ENCODE peak calls at places on chromosome 13, in ten cellular contexts. One of them, this sample, is unnamed.

GRCh38 chr13:35720690-35721554 is 244.4 kb upstream of the MAB21L1 start:
- DNase-seq in psoas muscle: peak
- DNase-seq in CD4-positive, alpha-beta T cell: peak
- DNase-seq in mesendoderm: peak
- DNase-seq in IMR-90: peak
- DNase-seq in upper lobe of left lung: peak
- DNase-seq in DND-41: peak
- DNase-seq in transverse colon: peak
- DNase-seq in right lobe of liver: peak
- DNase-seq in PC-9: no peak
- DNase-seq in this sample: peak

GRCh38 chr13:97028441-97029299 is 34.4 kb upstream of the OXGR1 start:
- DNase-seq in mesendoderm: peak
- DNase-seq in transverse colon: peak
- DNase-seq in CD4-positive, alpha-beta T cell: peak
- DNase-seq in upper lobe of left lung: peak
- DNase-seq in psoas muscle: peak
- DNase-seq in PC-9: peak
- DNase-seq in right lobe of liver: peak
- DNase-seq in IMR-90: peak
- DNase-seq in DND-41: peak
- DNase-seq in this sample: peak

GRCh38 chr13:114077938-114078335 is 54.5 kb downstream of the RASA3 start:
- DNase-seq in DND-41: no peak
- DNase-seq in upper lobe of left lung: no peak
- DNase-seq in transverse colon: no peak
- DNase-seq in CD4-positive, alpha-beta T cell: no peak
- DNase-seq in right lobe of liver: peak
- DNase-seq in IMR-90: peak
- DNase-seq in PC-9: no peak
- DNase-seq in mesendoderm: peak
- DNase-seq in psoas muscle: peak
- DNase-seq in this sample: peak

GRCh38 chr13:32545083-32545482 is 6.5 kb upstream of the N4BP2L2 start:
- DNase-seq in DND-41: no peak
- DNase-seq in transverse colon: no peak
- DNase-seq in CD4-positive, alpha-beta T cell: no peak
- DNase-seq in right lobe of liver: no peak
- DNase-seq in PC-9: no peak
- DNase-seq in psoas muscle: no peak
- DNase-seq in IMR-90: no peak
- DNase-seq in upper lobe of left lung: no peak
- DNase-seq in mesendoderm: no peak
- DNase-seq in this sample: no peak

GRCh38 chr13:26246154-26246553 is 7.8 kb upstream of the CDK8 start:
- DNase-seq in transverse colon: no peak
- DNase-seq in psoas muscle: no peak
- DNase-seq in CD4-positive, alpha-beta T cell: no peak
- DNase-seq in IMR-90: peak
- DNase-seq in DND-41: no peak
- DNase-seq in right lobe of liver: no peak
- DNase-seq in mesendoderm: peak
- DNase-seq in PC-9: no peak
- DNase-seq in upper lobe of left lung: no peak
- DNase-seq in this sample: no peak

GRCh38 chr13:40668335-40668734 is 1.9 kb upstream of the FOXO1 start:
- DNase-seq in PC-9: no peak
- DNase-seq in mesendoderm: peak
- DNase-seq in CD4-positive, alpha-beta T cell: peak
- DNase-seq in IMR-90: no peak
- DNase-seq in DND-41: peak
- DNase-seq in right lobe of liver: no peak
- DNase-seq in psoas muscle: peak
- DNase-seq in transverse colon: peak
- DNase-seq in upper lobe of left lung: peak
- DNase-seq in this sample: no peak

GRCh38 chr13:31476266-31476665 is 263.1 kb upstream of the RXFP2 start:
- DNase-seq in PC-9: no peak
- DNase-seq in CD4-positive, alpha-beta T cell: no peak
- DNase-seq in right lobe of liver: no peak
- DNase-seq in upper lobe of left lung: no peak
- DNase-seq in psoas muscle: no peak
- DNase-seq in IMR-90: peak
- DNase-seq in mesendoderm: peak
- DNase-seq in transverse colon: no peak
- DNase-seq in DND-41: no peak
- DNase-seq in this sample: no peak

GRCh38 chr13:111898956-111899713 is 167.8 kb upstream of the SOX1 start:
- DNase-seq in upper lobe of left lung: no peak
- DNase-seq in CD4-positive, alpha-beta T cell: no peak
- DNase-seq in transverse colon: no peak
- DNase-seq in mesendoderm: no peak
- DNase-seq in right lobe of liver: peak
- DNase-seq in DND-41: no peak
- DNase-seq in psoas muscle: no peak
- DNase-seq in IMR-90: no peak
- DNase-seq in PC-9: no peak
- DNase-seq in this sample: no peak

GRCh38 chr13:98216135-98216565 is 39.1 kb upstream of the RNF113B start:
- DNase-seq in upper lobe of left lung: peak
- DNase-seq in right lobe of liver: no peak
- DNase-seq in DND-41: no peak
- DNase-seq in transverse colon: no peak
- DNase-seq in IMR-90: peak
- DNase-seq in CD4-positive, alpha-beta T cell: no peak
- DNase-seq in psoas muscle: peak
- DNase-seq in mesendoderm: peak
- DNase-seq in PC-9: peak
- DNase-seq in this sample: peak

GRCh38 chr13:113947321-113948033 is 26.4 kb downstream of the C13orf46 start:
- DNase-seq in IMR-90: peak
- DNase-seq in CD4-positive, alpha-beta T cell: no peak
- DNase-seq in upper lobe of left lung: no peak
- DNase-seq in transverse colon: peak
- DNase-seq in psoas muscle: peak
- DNase-seq in mesendoderm: peak
- DNase-seq in PC-9: no peak
- DNase-seq in right lobe of liver: no peak
- DNase-seq in DND-41: no peak
- DNase-seq in this sample: peak

GRCh38 chr13:102729560-102730275 is 34.9 kb upstream of the METTL21C start:
- DNase-seq in mesendoderm: no peak
- DNase-seq in PC-9: peak
- DNase-seq in CD4-positive, alpha-beta T cell: no peak
- DNase-seq in DND-41: no peak
- DNase-seq in transverse colon: no peak
- DNase-seq in IMR-90: peak
- DNase-seq in upper lobe of left lung: no peak
- DNase-seq in psoas muscle: no peak
- DNase-seq in right lobe of liver: no peak
- DNase-seq in this sample: no peak

GRCh38 chr13:26202365-26202972 is 19.6 kb downstream of the RNF6 start:
- DNase-seq in CD4-positive, alpha-beta T cell: no peak
- DNase-seq in mesendoderm: no peak
- DNase-seq in IMR-90: peak
- DNase-seq in psoas muscle: no peak
- DNase-seq in PC-9: no peak
- DNase-seq in transverse colon: no peak
- DNase-seq in upper lobe of left lung: no peak
- DNase-seq in DND-41: no peak
- DNase-seq in right lobe of liver: no peak
- DNase-seq in this sample: no peak

GRCh38 chr13:30803791-30804190 is 68.4 kb downstream of the ALOX5AP start:
- DNase-seq in transverse colon: no peak
- DNase-seq in psoas muscle: no peak
- DNase-seq in CD4-positive, alpha-beta T cell: no peak
- DNase-seq in upper lobe of left lung: no peak
- DNase-seq in mesendoderm: no peak
- DNase-seq in PC-9: no peak
- DNase-seq in DND-41: no peak
- DNase-seq in IMR-90: no peak
- DNase-seq in right lobe of liver: no peak
- DNase-seq in this sample: no peak

GRCh38 chr13:73254827-73255226 is 196.0 kb downstream of the KLF5 start:
- DNase-seq in CD4-positive, alpha-beta T cell: no peak
- DNase-seq in transverse colon: no peak
- DNase-seq in IMR-90: no peak
- DNase-seq in mesendoderm: no peak
- DNase-seq in DND-41: no peak
- DNase-seq in psoas muscle: no peak
- DNase-seq in upper lobe of left lung: no peak
- DNase-seq in right lobe of liver: no peak
- DNase-seq in PC-9: no peak
- DNase-seq in this sample: no peak
- H3K27ac ChIP-seq in CD4-positive, alpha-beta T cell: no peak
- H3K27ac ChIP-seq in transverse colon: no peak
- H3K27ac ChIP-seq in IMR-90: no peak
- H3K27ac ChIP-seq in mesendoderm: no peak
- H3K27ac ChIP-seq in DND-41: no peak
- H3K27ac ChIP-seq in psoas muscle: no peak
- H3K27ac ChIP-seq in upper lobe of left lung: no peak
- H3K27ac ChIP-seq in right lobe of liver: no peak
- H3K27ac ChIP-seq in PC-9: no peak
- H3K27ac ChIP-seq in this sample: no peak

DNA sequence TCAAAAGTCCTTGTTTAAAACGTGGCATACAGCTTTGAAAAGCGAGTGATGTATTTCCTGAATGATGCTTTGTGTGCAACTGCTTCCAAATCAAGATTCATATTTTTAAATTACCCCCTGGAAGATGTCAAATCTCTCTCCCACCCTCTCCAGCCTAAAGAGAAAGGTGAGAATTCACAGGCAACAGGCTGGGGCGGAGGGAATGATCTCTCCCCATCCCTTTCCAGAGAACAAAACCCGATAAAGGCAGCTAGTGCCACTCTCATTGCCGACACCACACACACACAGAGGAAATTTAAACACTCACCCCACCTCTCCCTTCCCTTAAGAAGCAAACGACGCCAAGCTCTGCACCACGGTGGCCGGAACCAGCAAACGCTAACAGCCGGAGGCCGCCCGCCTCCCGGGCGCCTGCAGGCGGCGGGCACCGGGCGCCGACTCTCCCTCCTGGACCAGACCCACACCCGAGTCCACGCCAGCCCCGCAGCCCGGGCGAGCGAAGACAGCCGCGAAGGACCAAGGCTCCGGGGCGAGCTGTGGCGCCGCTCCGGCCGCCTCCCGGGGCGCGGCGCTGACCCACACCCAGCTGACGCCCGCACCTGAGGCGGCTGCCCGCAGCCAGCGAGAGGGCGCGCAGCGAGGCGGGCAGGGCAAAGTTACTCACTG is 485 bp downstream of the LNX2 start:
- DNase-seq in right lobe of liver: peak
- DNase-seq in DND-41: peak
- DNase-seq in psoas muscle: peak
- DNase-seq in CD4-positive, alpha-beta T cell: peak
- DNase-seq in upper lobe of left lung: peak
- DNase-seq in IMR-90: peak
- DNase-seq in mesendoderm: peak
- DNase-seq in PC-9: no peak
- DNase-seq in transverse colon: peak
- DNase-seq in this sample: no peak
- H3K27ac ChIP-seq in right lobe of liver: peak
- H3K27ac ChIP-seq in DND-41: peak
- H3K27ac ChIP-seq in psoas muscle: peak
- H3K27ac ChIP-seq in CD4-positive, alpha-beta T cell: peak
- H3K27ac ChIP-seq in upper lobe of left lung: peak
- H3K27ac ChIP-seq in IMR-90: peak
- H3K27ac ChIP-seq in mesendoderm: peak
- H3K27ac ChIP-seq in PC-9: peak
- H3K27ac ChIP-seq in transverse colon: peak
- H3K27ac ChIP-seq in this sample: peak

GRCh38 chr13:48476215-48476614 is 56.7 kb downstream of the RCBTB2 start:
- DNase-seq in right lobe of liver: no peak
- DNase-seq in psoas muscle: no peak
- DNase-seq in upper lobe of left lung: no peak
- DNase-seq in transverse colon: no peak
- DNase-seq in mesendoderm: no peak
- DNase-seq in PC-9: no peak
- DNase-seq in CD4-positive, alpha-beta T cell: no peak
- DNase-seq in DND-41: no peak
- DNase-seq in IMR-90: no peak
- DNase-seq in this sample: no peak

GRCh38 chr13:48476674-48477073 is 56.2 kb downstream of the RCBTB2 start:
- DNase-seq in DND-41: no peak
- DNase-seq in PC-9: no peak
- DNase-seq in mesendoderm: no peak
- DNase-seq in upper lobe of left lung: no peak
- DNase-seq in IMR-90: no peak
- DNase-seq in psoas muscle: no peak
- DNase-seq in CD4-positive, alpha-beta T cell: no peak
- DNase-seq in transverse colon: no peak
- DNase-seq in right lobe of liver: no peak
- DNase-seq in this sample: no peak

GRCh38 chr13:48475230-48475629 is 57.6 kb downstream of the RCBTB2 start:
- DNase-seq in right lobe of liver: no peak
- DNase-seq in mesendoderm: peak
- DNase-seq in CD4-positive, alpha-beta T cell: no peak
- DNase-seq in upper lobe of left lung: no peak
- DNase-seq in DND-41: no peak
- DNase-seq in transverse colon: no peak
- DNase-seq in PC-9: no peak
- DNase-seq in IMR-90: no peak
- DNase-seq in psoas muscle: no peak
- DNase-seq in this sample: no peak

GRCh38 chr13:48477191-48477855 is 55.6 kb downstream of the RCBTB2 start:
- DNase-seq in DND-41: no peak
- DNase-seq in PC-9: no peak
- DNase-seq in upper lobe of left lung: no peak
- DNase-seq in CD4-positive, alpha-beta T cell: no peak
- DNase-seq in IMR-90: no peak
- DNase-seq in mesendoderm: no peak
- DNase-seq in psoas muscle: no peak
- DNase-seq in transverse colon: no peak
- DNase-seq in right lobe of liver: no peak
- DNase-seq in this sample: no peak

DNA sequence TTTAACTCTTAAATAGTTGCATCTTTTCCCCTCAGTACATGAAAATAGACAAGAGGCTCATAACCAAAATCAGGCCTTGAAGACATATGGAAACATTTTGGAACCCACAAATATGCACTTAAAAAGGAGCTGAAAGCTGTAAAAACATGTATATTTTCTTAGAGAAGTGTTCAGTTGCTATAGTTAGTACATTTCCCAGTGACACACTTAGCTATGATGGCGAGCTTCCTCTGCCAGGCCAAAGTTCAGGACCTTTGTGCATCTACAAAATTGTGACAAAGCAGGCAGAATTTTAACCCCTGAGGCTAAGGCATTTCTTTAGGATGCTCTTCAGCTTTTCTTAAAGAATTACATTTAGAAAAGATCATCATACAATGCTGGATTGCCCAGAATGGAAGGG is 54.5 kb downstream of the RCBTB2 start:
- DNase-seq in upper lobe of left lung: no peak
- DNase-seq in DND-41: no peak
- DNase-seq in transverse colon: no peak
- DNase-seq in mesendoderm: no peak
- DNase-seq in IMR-90: peak
- DNase-seq in CD4-positive, alpha-beta T cell: no peak
- DNase-seq in psoas muscle: no peak
- DNase-seq in PC-9: no peak
- DNase-seq in right lobe of liver: no peak
- DNase-seq in this sample: no peak
- H3K27ac ChIP-seq in upper lobe of left lung: no peak
- H3K27ac ChIP-seq in DND-41: no peak
- H3K27ac ChIP-seq in transverse colon: no peak
- H3K27ac ChIP-seq in mesendoderm: no peak
- H3K27ac ChIP-seq in IMR-90: no peak
- H3K27ac ChIP-seq in CD4-positive, alpha-beta T cell: no peak
- H3K27ac ChIP-seq in psoas muscle: no peak
- H3K27ac ChIP-seq in PC-9: no peak
- H3K27ac ChIP-seq in right lobe of liver: no peak
- H3K27ac ChIP-seq in this sample: no peak

GRCh38 chr13:51730927-51731326 is 73.0 kb downstream of the DHRS12 start:
- DNase-seq in CD4-positive, alpha-beta T cell: no peak
- DNase-seq in IMR-90: no peak
- DNase-seq in upper lobe of left lung: no peak
- DNase-seq in PC-9: no peak
- DNase-seq in transverse colon: no peak
- DNase-seq in mesendoderm: no peak
- DNase-seq in right lobe of liver: no peak
- DNase-seq in DND-41: no peak
- DNase-seq in psoas muscle: no peak
- DNase-seq in this sample: no peak
- H3K27ac ChIP-seq in CD4-positive, alpha-beta T cell: no peak
- H3K27ac ChIP-seq in IMR-90: peak
- H3K27ac ChIP-seq in upper lobe of left lung: peak
- H3K27ac ChIP-seq in PC-9: no peak
- H3K27ac ChIP-seq in transverse colon: peak
- H3K27ac ChIP-seq in mesendoderm: no peak
- H3K27ac ChIP-seq in right lobe of liver: peak
- H3K27ac ChIP-seq in DND-41: no peak
- H3K27ac ChIP-seq in psoas muscle: no peak
- H3K27ac ChIP-seq in this sample: peak